ENCODE peak calls at places on chromosome 12, in six cellular contexts. L is GM23338, S is OCI-LY7, C is HCT116, F is GM23248, A is hepatocyte. Y is an unnamed sample. For H3K79me2 and H4K20me1, the result is how much of the 10 kb centered on the place peaks cover.

GRCh38 chr12:62191747-62192485 is 68.3 kb upstream of the USP15 start:
- DNase-seq in L (peak), S (no peak), A (peak), C (no peak), F (peak), Y (peak)

GRCh38 chr12:51926718-51927117 is 19.4 kb downstream of the ACVRL1 start:
- DNase-seq in A (peak), L (peak), S (peak), C (peak), F (peak), Y (peak)

GRCh38 chr12:88493651-88494050 is 86.6 kb downstream of the KITLG start:
- DNase-seq in A (no peak), S (no peak), L (no peak), C (no peak), F (peak), Y (no peak)

GRCh38 chr12:93318720-93319522 is 58.8 kb upstream of the NUDT4 start:
- DNase-seq in C (no peak), S (no peak), A (no peak), L (no peak), F (peak), Y (no peak)

GRCh38 chr12:113152835-113153814 is 3.6 kb downstream of the CFAP73 start:
- DNase-seq in L (peak), S (peak), A (peak), F (peak), C (peak), Y (peak)

GRCh38 chr12:69555461-69555860 is 29.8 kb upstream of the CCT2 start:
- DNase-seq in L (no peak), S (no peak), A (no peak), F (peak), C (no peak), Y (no peak)

GRCh38 chr12:16509411-16509810 is 96.6 kb downstream of the LMO3 start:
- DNase-seq in A (no peak), C (no peak), S (no peak), L (no peak), F (no peak), Y (no peak)

GRCh38 chr12:104416160-104416559 is 40.6 kb upstream of the CHST11 start:
- DNase-seq in F (no peak), S (no peak), C (no peak), L (no peak), A (no peak), Y (peak)

GRCh38 chr12:53696655-53697321 is 20.9 kb upstream of the ATP5MC2 start:
- DNase-seq in F (no peak), S (no peak), C (no peak), A (no peak), L (peak), Y (no peak)

GRCh38 chr12:48795550-48796455 is 6.9 kb upstream of the ADCY6 start:
- DNase-seq in A (peak), S (peak), F (peak), L (peak), C (peak), Y (peak)

GRCh38 chr12:124804011-124804621 is 59.5 kb downstream of the SCARB1 start:
- DNase-seq in S (no peak), L (peak), A (peak), C (peak), F (peak), Y (peak)

GRCh38 chr12:112270673-112271072 is 111.6 kb downstream of the HECTD4 start:
- DNase-seq in A (no peak), C (no peak), F (no peak), L (no peak), S (no peak), Y (no peak)

GRCh38 chr12:14874882-14875281 is 10.8 kb downstream of the MGP start:
- DNase-seq in S (no peak), F (peak), A (no peak), C (no peak), L (no peak), Y (no peak)

GRCh38 chr12:91986084-91986483 is 159.6 kb downstream of the BTG1 start:
- DNase-seq in S (no peak), F (peak), L (peak), C (no peak), A (no peak), Y (no peak)

GRCh38 chr12:124786065-124786964 is 77.3 kb downstream of the SCARB1 start:
- DNase-seq in A (peak), L (peak), F (no peak), C (no peak), S (no peak), Y (no peak)

GRCh38 chr12:62631531-62632520 is 165.2 kb downstream of the MON2 start:
- DNase-seq in L (peak), S (no peak), C (no peak), F (peak), A (peak), Y (no peak)

GRCh38 chr12:8081228-8081920 is 700 bp upstream of the NECAP1 start:
- DNase-seq in L (no peak), C (no peak), F (peak), S (peak), A (peak), Y (peak)

GRCh38 chr12:124731869-124732268 is 131.8 kb downstream of the SCARB1 start:
- DNase-seq in A (no peak), S (no peak), L (no peak), C (no peak), F (no peak), Y (no peak)

GRCh38 chr12:67786086-67786485 is 137.5 kb downstream of the DYRK2 start:
- DNase-seq in F (no peak), C (no peak), S (no peak), A (no peak), L (no peak), Y (no peak)

GRCh38 chr12:14775652-14776020 is 27.6 kb downstream of the WBP11 start:
- DNase-seq in S (no peak), A (no peak), C (no peak), L (no peak), F (peak), Y (no peak)

GRCh38 chr12:92726865-92727264 is 24.1 kb downstream of the PLEKHG7 start:
- DNase-seq in S (no peak), F (no peak), L (no peak), A (no peak), C (no peak), Y (no peak)

GRCh38 chr12:46371718-46372130 is 849 bp downstream of the SLC38A2 start:
- DNase-seq in L (no peak), S (peak), C (no peak), F (peak), A (peak), Y (peak)

GRCh38 chr12:3523058-3523457 is 32.1 kb downstream of the PRMT8 start:
- DNase-seq in L (peak), C (no peak), A (no peak), F (peak), S (no peak), Y (no peak)

GRCh38 chr12:52347016-52347415 is 20.3 kb downstream of the KRT85 start:
- DNase-seq in F (no peak), L (no peak), S (no peak), A (peak), C (no peak), Y (no peak)

GRCh38 chr12:100229036-100229635 is 28.5 kb downstream of the ACTR6 start:
- DNase-seq in S (peak), L (peak), C (peak), A (peak), F (peak), Y (no peak)

GRCh38 chr12:65740873-65741600 is 83.2 kb upstream of the HMGA2 start:
- DNase-seq in L (peak), S (no peak), F (peak), C (no peak), A (peak), Y (no peak)

GRCh38 chr12:91138337-91138905 is 27.1 kb upstream of the LUM start:
- DNase-seq in C (no peak), L (peak), A (peak), F (peak), S (no peak), Y (no peak)

GRCh38 chr12:6851153-6851920 is at the start of gene CDCA3:
- DNase-seq in L (peak), A (peak), C (peak), S (peak), F (peak), Y (peak)

GRCh38 chr12:60266381-60266852 is 670.6 kb downstream of the SLC16A7 start:
- DNase-seq in S (no peak), C (peak), L (no peak), A (peak), F (peak), Y (no peak)

GRCh38 chr12:101642115-101643067 is 47.6 kb downstream of the MYBPC1 start:
- DNase-seq in A (peak), S (no peak), C (no peak), F (no peak), L (peak), Y (no peak)

GRCh38 chr12:71195338-71195896 is 37.6 kb upstream of the TSPAN8 start:
- DNase-seq in L (no peak), S (no peak), A (peak), F (no peak), C (no peak), Y (no peak)

GRCh38 chr12:30866256-30866655 is 60.3 kb upstream of the TSPAN11 start:
- DNase-seq in A (no peak), C (no peak), F (no peak), L (no peak), S (no peak), Y (no peak)

GRCh38 chr12:109981311-109981710 is 14.9 kb downstream of the GIT2 start:
- DNase-seq in A (no peak), S (no peak), F (no peak), L (no peak), C (no peak), Y (no peak)

GRCh38 chr12:123748661-123749060 is 13.4 kb upstream of the DNAH10 start:
- DNase-seq in L (no peak), A (no peak), S (no peak), C (no peak), F (peak), Y (no peak)

DNA sequence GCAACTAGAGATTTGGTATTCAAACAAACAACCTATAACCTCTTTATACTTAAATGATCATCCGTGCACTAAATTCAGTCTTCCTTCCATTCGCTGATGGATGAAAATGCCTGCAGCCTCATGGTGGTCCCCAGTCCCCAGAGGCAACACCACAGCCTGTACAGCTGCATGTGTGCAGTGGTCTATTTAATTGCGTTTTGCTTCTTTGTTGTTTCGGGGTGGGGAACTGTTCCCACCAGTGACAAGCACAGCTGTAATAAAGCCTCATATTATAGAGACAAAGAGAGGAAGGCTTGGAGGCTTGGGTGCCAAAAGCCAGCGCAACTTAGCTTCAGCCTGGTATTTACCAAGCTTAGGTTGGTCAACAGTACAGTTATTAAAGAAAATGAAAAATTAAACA is 3.9 kb upstream of the SELPLG start:
- DNase-seq in A (no peak), F (no peak), L (no peak), S (peak), C (no peak), Y (peak)
- H3K4me2 ChIP-seq in A (no peak), F (no peak), L (peak), S (peak), C (no peak), Y (peak)

DNA sequence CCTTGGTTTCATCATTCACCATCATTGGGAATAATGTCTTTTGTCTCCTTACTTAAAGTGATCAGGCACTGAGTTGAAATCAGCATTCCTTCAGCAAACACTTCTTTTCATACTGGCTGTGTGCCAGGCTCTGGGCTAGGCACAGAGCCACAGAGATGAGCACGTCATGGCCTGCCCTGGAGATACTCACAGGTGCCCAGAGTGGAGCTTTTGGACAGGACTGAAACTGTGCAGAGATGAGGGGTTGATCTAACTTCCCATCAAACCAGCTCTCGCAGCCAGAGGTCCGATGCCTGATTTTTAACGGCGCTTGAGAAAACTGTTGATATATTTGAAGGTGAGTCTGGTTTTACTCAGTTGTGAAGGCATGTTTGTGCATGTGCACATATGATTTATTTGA is 43.1 kb downstream of the CACNA1C start:
- DNase-seq in C (no peak), F (no peak), A (peak), S (no peak), L (no peak), Y (no peak)
- H3K79me2 ChIP-seq in C (under half), F (half or more), A (under half), S (under half), L (under half), Y (under half)

DNA sequence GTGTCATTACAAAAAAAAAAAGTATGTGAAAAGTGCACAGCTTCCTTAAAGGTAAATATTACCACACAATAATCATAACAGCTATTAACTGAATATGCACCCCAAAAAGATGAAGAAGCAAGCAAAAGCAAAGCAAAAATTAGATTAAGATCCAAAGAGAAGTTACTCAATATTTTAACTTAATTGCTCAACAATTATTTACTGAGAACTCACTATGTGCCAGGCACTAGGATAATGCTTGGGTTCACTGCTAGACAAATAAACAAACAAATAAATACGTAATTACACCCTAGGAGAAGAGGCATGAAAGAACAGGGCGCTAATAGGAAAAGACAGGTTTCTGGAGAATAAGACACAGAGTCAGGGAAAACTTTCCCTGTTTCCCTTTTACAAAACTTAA is 33.4 kb downstream of the PPP1R12A start:
- DNase-seq in S (no peak), A (no peak), C (no peak), F (no peak), L (no peak), Y (no peak)
- H4K20me1 ChIP-seq in S (under half), A (half or more), C (under half), F (under half), L (under half), Y (half or more)

DNA sequence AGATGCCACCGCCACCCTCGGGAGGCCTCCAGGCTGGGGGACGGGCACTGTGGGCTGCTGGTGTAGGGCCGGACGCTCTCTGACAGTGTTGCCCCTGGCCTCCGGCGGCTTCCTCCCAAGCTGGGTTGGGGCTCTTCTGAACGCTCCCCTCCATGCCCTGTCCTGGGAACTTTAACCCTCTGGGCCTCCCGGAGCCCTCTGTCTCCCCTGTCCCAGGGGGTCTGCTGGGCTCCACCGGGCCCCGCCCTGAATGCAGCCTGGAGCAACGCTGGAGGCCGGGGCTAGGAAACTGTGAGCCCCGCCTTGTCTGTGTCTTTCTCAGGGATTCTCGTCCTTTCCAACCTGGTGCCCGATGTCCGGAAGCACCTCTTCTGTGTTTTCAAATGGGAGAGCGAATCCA is 45.7 kb upstream of the FBRSL1 start:
- DNase-seq in A (no peak), F (no peak), C (no peak), S (no peak), L (no peak), Y (no peak)
- H3K4me2 ChIP-seq in A (no peak), F (no peak), C (no peak), S (peak), L (no peak), Y (peak)

GRCh38 chr12:76449572-76449971 is 101.4 kb upstream of the BBS10 start:
- DNase-seq in A (no peak), F (peak), S (no peak), C (no peak), L (no peak), Y (no peak)
- H3K79me2 ChIP-seq in A (under half), F (half or more), S (under half), C (under half), L (under half), Y (under half)

DNA sequence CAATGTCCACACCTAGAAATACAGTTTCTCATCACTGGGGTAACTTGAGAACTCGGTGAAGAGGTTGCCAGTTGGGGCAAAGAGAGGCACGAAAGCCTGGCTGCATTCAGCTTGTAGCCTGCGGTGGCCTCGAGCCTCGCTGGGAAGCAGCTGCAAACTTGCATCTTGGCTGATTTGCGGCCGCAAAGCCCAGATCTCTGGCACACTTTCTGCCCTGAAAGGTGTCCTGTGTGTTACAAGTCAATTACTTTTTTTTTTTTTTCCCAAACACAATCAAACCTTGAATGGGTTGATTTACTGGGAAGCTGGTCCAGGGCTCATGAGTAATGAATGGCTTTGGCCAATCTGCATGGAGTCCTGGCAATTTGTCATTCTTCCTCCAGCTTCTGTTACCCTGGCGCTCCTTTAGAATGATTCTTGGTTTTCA is 6.5 kb downstream of the BCL7A start:
- DNase-seq in A (no peak), F (peak), S (peak), C (no peak), L (no peak), Y (no peak)
- H4K20me1 ChIP-seq in A (under half), F (under half), S (under half), C (under half), L (under half), Y (half or more)

DNA sequence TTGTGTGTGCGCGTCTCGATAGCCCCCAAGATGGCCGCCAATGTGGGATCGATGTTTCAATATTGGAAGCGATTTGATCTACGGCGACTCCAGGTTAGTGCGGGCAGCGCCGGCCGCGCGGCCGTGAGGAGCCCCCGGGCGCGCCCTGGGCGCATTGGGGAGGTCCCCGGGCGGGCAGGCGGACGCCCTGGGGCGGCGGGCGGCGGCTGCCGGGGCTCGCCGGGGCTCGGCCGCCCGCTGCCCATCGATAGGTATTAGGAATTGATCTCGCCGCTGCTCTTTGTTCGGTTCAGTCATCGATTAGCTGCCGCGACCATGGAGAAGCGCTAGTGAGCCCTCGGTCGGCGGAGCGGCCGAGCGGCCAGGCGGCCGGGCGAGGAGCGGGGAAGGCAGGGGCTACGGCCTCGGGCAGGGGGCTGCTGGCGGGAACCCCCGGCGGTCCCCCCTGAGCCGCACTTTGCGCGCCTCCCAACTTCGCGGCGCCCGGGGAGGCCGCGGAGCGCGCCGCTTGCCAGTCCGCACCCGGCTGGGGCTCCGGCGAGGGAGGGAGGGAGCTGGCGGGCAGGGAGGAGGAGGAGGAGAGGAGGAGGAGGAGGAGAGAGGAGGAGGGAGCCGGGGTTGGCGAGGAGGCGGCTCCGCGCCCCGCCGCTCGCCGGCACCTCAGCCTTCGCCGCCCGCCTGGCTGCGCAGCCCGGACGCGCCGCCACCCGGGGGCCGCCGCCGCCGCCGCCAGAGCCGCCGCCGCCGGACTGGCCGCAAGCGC is 114.0 kb upstream of the MYL2 start:
- DNase-seq in L (peak), F (peak), S (no peak), C (no peak), A (peak), Y (no peak)
- H3K4me2 ChIP-seq in L (peak), F (no peak), S (no peak), C (no peak), A (peak), Y (no peak)

Y was measured in DND-41.